ENCODE peak calls at places on chromosomes 2 and 18, in five cellular contexts. D, F, Q, J and W are unnamed samples.

GRCh38 chr2:231919341-231920035 is 6.7 kb downstream of the NPPC start:
- DNase-seq in D (no peak), F (no peak), Q (no peak), J (no peak), W (no peak)

GRCh38 chr18:70028084-70028483 is 80.4 kb upstream of the CD226 start:
- DNase-seq in D (no peak), F (no peak), Q (no peak), J (no peak), W (no peak)

GRCh38 chr2:73897240-73897583 is 4.4 kb downstream of the ACTG2 start:
- DNase-seq in D (no peak), F (no peak), Q (no peak), J (no peak), W (no peak)

GRCh38 chr18:68121826-68122225 is 593.1 kb downstream of the TMX3 start:
- DNase-seq in D (no peak), F (no peak), Q (no peak), J (no peak), W (no peak)

GRCh38 chr18:74963820-74964446 is 245.0 kb downstream of the PTGR3 start:
- DNase-seq in D (no peak), F (no peak), Q (peak), J (no peak), W (no peak)

GRCh38 chr2:143176606-143177005 is 47.4 kb downstream of the ARHGAP15 start:
- DNase-seq in D (no peak), F (no peak), Q (no peak), J (no peak), W (no peak)

GRCh38 chr18:6917082-6917481 is 187.6 kb downstream of the ARHGAP28 start:
- DNase-seq in D (no peak), F (no peak), Q (no peak), J (no peak), W (no peak)

GRCh38 chr2:158102446-158102845 is 770 bp downstream of the UPP2 start:
- DNase-seq in D (no peak), F (no peak), Q (no peak), J (no peak), W (peak)

GRCh38 chr2:30601375-30601774 is 154.3 kb downstream of the LCLAT1 start:
- DNase-seq in D (no peak), F (no peak), Q (no peak), J (no peak), W (no peak)

GRCh38 chr2:11491348-11491930 is 25.5 kb upstream of the E2F6 start:
- DNase-seq in D (no peak), F (no peak), Q (no peak), J (no peak), W (no peak)

GRCh38 chr2:127596311-127597045 is 49.5 kb upstream of the GPR17 start:
- DNase-seq in D (no peak), F (no peak), Q (no peak), J (no peak), W (no peak)

GRCh38 chr2:46339676-46340459 is 42.7 kb downstream of the EPAS1 start:
- DNase-seq in D (no peak), F (no peak), Q (no peak), J (no peak), W (no peak)

GRCh38 chr2:43075054-43075593 is 151.3 kb downstream of the ZFP36L2 start:
- DNase-seq in D (no peak), F (no peak), Q (peak), J (peak), W (peak)

GRCh38 chr18:78610179-78610578 is 369.4 kb upstream of the SALL3 start:
- DNase-seq in D (no peak), F (no peak), Q (no peak), J (no peak), W (no peak)

GRCh38 chr18:78192044-78192443 is 787.6 kb upstream of the SALL3 start:
- DNase-seq in D (no peak), F (no peak), Q (no peak), J (no peak), W (no peak)

GRCh38 chr2:148812306-148812705 is 62.7 kb upstream of the KIF5C start:
- DNase-seq in D (no peak), F (no peak), Q (no peak), J (no peak), W (no peak)

GRCh38 chr2:36358317-36358659 is 2.7 kb downstream of the CRIM1 start:
- DNase-seq in D (no peak), F (no peak), Q (no peak), J (no peak), W (no peak)

GRCh38 chr2:45776160-45776955 is 124.9 kb downstream of the PRKCE start:
- DNase-seq in D (no peak), F (no peak), Q (no peak), J (no peak), W (no peak)

GRCh38 chr2:74481961-74482800 is 617 bp downstream of the CCDC142 start:
- DNase-seq in D (no peak), F (no peak), Q (no peak), J (no peak), W (no peak)

GRCh38 chr2:49241506-49241905 is 87.2 kb upstream of the FSHR start:
- DNase-seq in D (no peak), F (no peak), Q (no peak), J (no peak), W (no peak)

GRCh38 chr2:145563752-145564615 is 1044.1 kb upstream of the ZEB2 start:
- DNase-seq in D (no peak), F (no peak), Q (no peak), J (peak), W (no peak)